ENCODE peak calls at places on chromosomes 2 and 18, in six cellular contexts. K is iris pigment epithelial cell; H is iPS-NIHi11; C is foreskin fibroblast; S is Peyer's patch; Z is activated CD4-positive, alpha-beta T cell treated with anti-CD3 and anti-CD28 coated beads, Interleukin-2, amount 10 ng/mL, durations not matched to agents 7 days and 5 days. U is an unnamed sample.

GRCh38 chr18:21241224-21242131 is 554 bp upstream of the GREB1L start:
- DNase-seq in H (peak), K (no peak), Z (no peak), S (no peak), C (no peak), U (peak)

GRCh38 chr2:157438907-157439791 is 4.7 kb downstream of the CYTIP start:
- DNase-seq in H (no peak), K (no peak), S (peak), Z (no peak), C (no peak), U (peak)

GRCh38 chr2:217906787-217907186 is 96.0 kb downstream of the TNS1 start:
- DNase-seq in H (no peak), Z (no peak), S (no peak), K (no peak), C (no peak), U (peak)

GRCh38 chr18:63119647-63120046 is 199.9 kb downstream of the BCL2 start:
- DNase-seq in H (peak), C (peak), S (no peak), K (no peak), Z (peak), U (peak)

GRCh38 chr2:74440378-74441110 is 1.2 kb downstream of the RTKN start:
- DNase-seq in C (peak), H (peak), Z (no peak), S (peak), K (peak), U (peak)

GRCh38 chr2:73851274-73851673 is 22.5 kb downstream of the STAMBP start:
- DNase-seq in S (peak), H (peak), K (no peak), Z (peak), C (no peak), U (no peak)

GRCh38 chr2:120952318-120952717 is 216.7 kb downstream of the GLI2 start:
- DNase-seq in H (no peak), C (peak), K (peak), Z (no peak), S (no peak), U (peak)

GRCh38 chr2:207692206-207693065 is 19.0 kb upstream of the CCNYL1 start:
- DNase-seq in K (no peak), Z (peak), S (no peak), H (peak), C (no peak), U (peak)

GRCh38 chr2:33655626-33656025 is 56.5 kb upstream of the FAM98A start:
- DNase-seq in K (no peak), Z (no peak), C (no peak), S (no peak), H (no peak), U (no peak)

GRCh38 chr2:203018181-203018580 is 3.5 kb downstream of the NBEAL1 start:
- DNase-seq in C (no peak), H (no peak), S (no peak), K (peak), Z (no peak), U (no peak)

GRCh38 chr2:69298862-69299261 is 88.2 kb downstream of the GFPT1 start:
- DNase-seq in S (no peak), K (peak), Z (no peak), H (no peak), C (peak), U (peak)

GRCh38 chr2:8169443-8169842 is 512.4 kb upstream of the ID2 start:
- DNase-seq in H (no peak), Z (no peak), S (no peak), C (peak), K (peak), U (peak)

GRCh38 chr2:194526121-194526520 is 1130.9 kb upstream of the SLC39A10 start:
- DNase-seq in C (no peak), K (no peak), S (no peak), Z (no peak), H (no peak), U (no peak)

GRCh38 chr2:22904126-22904684 is 480.8 kb upstream of the KLHL29 start:
- DNase-seq in K (no peak), Z (peak), C (no peak), S (peak), H (peak), U (peak)

GRCh38 chr18:2672410-2672809 is 16.9 kb downstream of the SMCHD1 start:
- DNase-seq in S (no peak), H (no peak), C (no peak), Z (no peak), K (no peak), U (no peak)

GRCh38 chr2:240238201-240238600 is 97.7 kb upstream of the OTOS start:
- DNase-seq in K (no peak), H (no peak), C (no peak), Z (no peak), S (no peak), U (no peak)

GRCh38 chr2:35873921-35874320 is 481.7 kb upstream of the CRIM1 start:
- DNase-seq in K (no peak), H (no peak), Z (no peak), C (no peak), S (no peak), U (no peak)